ENCODE peak calls at places on chromosomes 6 and 20, in seven cellular contexts. U is mesenchymal stem cell, D is neuronal stem cell, B is IMR-90, X is mesendoderm, M is H1, Z is trophoblast cell. C is an unnamed sample.

GRCh38 chr6:101909376-101909775 is 515.9 kb downstream of the GRIK2 start:
- DNase-seq in X (no peak), D (no peak), Z (no peak), B (no peak), U (no peak), M (no peak), C (no peak)

GRCh38 chr20:63735859-63736718 is at the start of gene LIME1:
- DNase-seq in B (no peak), Z (no peak), X (no peak), D (no peak), M (peak; percentile 45), U (no peak), C (peak; percentile 33)

GRCh38 chr20:43388267-43389081 is 69.2 kb upstream of the SRSF6 start:
- DNase-seq in M (no peak), X (no peak), D (no peak), Z (peak; percentile 36), B (peak; percentile 44), U (no peak), C (no peak)

GRCh38 chr6:125512621-125513020 is 210.9 kb upstream of the HDDC2 start:
- DNase-seq in U (no peak), M (no peak), Z (peak; percentile 50), B (no peak), X (peak; percentile 61), D (no peak), C (peak; percentile 40)

GRCh38 chr6:54860739-54861138 is 14.2 kb downstream of the FAM83B start:
- DNase-seq in M (no peak), Z (no peak), X (no peak), D (no peak), U (peak; percentile 71), B (peak; percentile 72), C (no peak)

GRCh38 chr6:139754898-139755754 is 380.7 kb upstream of the CITED2 start:
- DNase-seq in D (no peak), B (no peak), Z (no peak), X (no peak), U (peak; percentile 61), M (no peak), C (no peak)

GRCh38 chr20:1888796-1889463 is 6.3 kb upstream of the SIRPA start:
- DNase-seq in X (peak; percentile 59), B (peak; percentile 41), M (no peak), U (peak; percentile 74), D (no peak), Z (peak; percentile 39), C (no peak)

GRCh38 chr20:59014680-59015389 is 4.4 kb upstream of the TUBB1 start:
- DNase-seq in B (no peak), X (no peak), D (no peak), M (peak; percentile 36), U (no peak), Z (no peak), C (no peak)

GRCh38 chr6:153328194-153328593 is 197.1 kb upstream of the RGS17 start:
- DNase-seq in Z (peak; percentile 26), M (no peak), B (no peak), D (no peak), U (no peak), X (no peak), C (no peak)

DNA sequence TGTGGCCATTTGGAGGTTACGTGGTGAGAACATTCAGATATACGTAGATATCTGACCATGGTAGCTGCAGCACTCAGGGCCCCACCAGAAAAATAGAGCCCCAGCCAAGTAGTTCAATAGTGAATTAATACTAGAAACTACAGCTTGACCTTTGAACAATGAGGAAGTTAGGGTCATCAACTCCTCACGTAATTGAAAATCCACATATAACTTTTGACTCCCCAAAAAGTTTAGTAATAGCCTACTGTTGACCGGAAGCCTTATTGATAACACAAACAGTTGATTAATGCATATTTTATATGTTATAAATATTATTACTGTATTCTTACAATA is 118.0 kb downstream of the SNX5 start:
- DNase-seq in Z (no peak), X (no peak), B (no peak), D (no peak), M (no peak), U (no peak), C (no peak)
- H3K18ac ChIP-seq in Z (no peak overlapping the region), X (no peak overlapping the region), B (peak overlapping the region; percentile 3), D (no peak overlapping the region), M (no peak overlapping the region), U (no peak overlapping the region), C (no peak overlapping the region)

GRCh38 chr6:136658711-136659110 is 108.5 kb upstream of the MAP7 start:
- DNase-seq in X (no peak), U (no peak), B (no peak), Z (no peak), M (no peak), D (no peak), C (no peak)

GRCh38 chr6:136660727-136661126 is 110.5 kb upstream of the MAP7 start:
- DNase-seq in D (no peak), U (no peak), M (no peak), B (no peak), Z (no peak), X (no peak), C (no peak)

GRCh38 chr6:136659991-136660499 is 109.8 kb upstream of the MAP7 start:
- DNase-seq in U (no peak), X (no peak), D (no peak), Z (no peak), B (no peak), M (no peak), C (no peak)

GRCh38 chr6:136666041-136666440 is 115.8 kb upstream of the MAP7 start:
- DNase-seq in D (no peak), Z (no peak), X (no peak), B (no peak), M (no peak), U (no peak), C (no peak)

GRCh38 chr6:136662347-136663237 is 112.4 kb upstream of the MAP7 start:
- DNase-seq in X (no peak), B (no peak), U (no peak), D (no peak), M (no peak), Z (no peak), C (no peak)
- H3K18ac ChIP-seq in X (no peak overlapping the region), B (no peak overlapping the region), U (no peak overlapping the region), D (no peak overlapping the region), M (no peak overlapping the region), Z (no peak overlapping the region), C (no peak overlapping the region)

GRCh38 chr6:30615958-30616810 is 859 bp downstream of the PPP1R10 start:
- DNase-seq in X (peak; percentile 81), B (no peak), U (peak; percentile 52), M (no peak), D (peak; percentile 31), Z (peak; percentile 56), C (peak; percentile 45)

GRCh38 chr6:30617565-30618269 is at the start of gene MRPS18B:
- DNase-seq in B (peak; percentile 98), Z (peak; percentile 99), M (peak; percentile 92), D (peak; percentile 98), X (peak; percentile 98), U (peak; percentile 99), C (peak; percentile 96)

GRCh38 chr6:30616811-30617564 is at the start of gene PPP1R10:
- DNase-seq in M (peak; percentile 99), Z (peak; percentile 100), X (peak; percentile 100), D (peak; percentile 100), U (peak; percentile 100), B (peak; percentile 100), C (peak; percentile 100)

GRCh38 chr6:30619561-30619960 is 1.9 kb downstream of the MRPS18B start:
- DNase-seq in U (no peak), D (no peak), Z (no peak), X (no peak), M (no peak), B (no peak), C (no peak)

GRCh38 chr6:30618270-30618787 is 689 bp downstream of the MRPS18B start:
- DNase-seq in Z (peak; percentile 21), U (no peak), D (no peak), X (no peak), B (no peak), M (no peak), C (no peak)
- H3K18ac ChIP-seq in Z (no peak overlapping the region), U (no peak overlapping the region), D (no peak overlapping the region), X (no peak overlapping the region), B (no peak overlapping the region), M (no peak overlapping the region), C (no peak overlapping the region)

GRCh38 chr6:158021814-158022748 is 40.4 kb downstream of the SYNJ2 start:
- DNase-seq in D (no peak), M (no peak), Z (no peak), U (no peak), B (no peak), X (no peak), C (no peak)

GRCh38 chr6:158020272-158020711 is 38.6 kb downstream of the SYNJ2 start:
- DNase-seq in X (no peak), M (no peak), D (no peak), B (no peak), U (no peak), Z (no peak), C (no peak)

GRCh38 chr6:158021376-158021775 is 39.7 kb downstream of the SYNJ2 start:
- DNase-seq in M (no peak), U (no peak), Z (no peak), D (no peak), B (no peak), X (no peak), C (no peak)

GRCh38 chr6:158019416-158019815 is 37.8 kb downstream of the SYNJ2 start:
- DNase-seq in Z (no peak), D (no peak), X (no peak), U (no peak), M (no peak), B (no peak), C (no peak)

DNA sequence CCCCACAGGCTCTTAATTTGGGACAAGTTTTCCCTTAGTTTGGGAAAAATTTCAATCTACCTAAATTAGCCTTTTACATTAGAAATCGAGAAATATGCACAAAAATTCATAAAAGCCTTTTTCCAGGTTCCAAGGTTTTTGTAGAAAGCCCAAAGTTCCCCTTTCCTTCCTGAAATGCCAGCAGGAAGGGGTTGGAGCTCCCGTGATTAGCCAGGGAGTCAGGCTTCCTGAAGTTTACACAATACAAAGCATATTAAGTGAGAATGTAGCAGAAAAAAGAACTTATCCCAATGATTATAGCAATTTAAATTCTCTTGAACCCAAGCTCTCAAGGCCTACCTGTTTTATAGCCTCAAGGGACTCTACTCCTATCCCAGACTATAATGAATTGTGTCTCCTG is 39.1 kb downstream of the SYNJ2 start:
- DNase-seq in U (no peak), B (no peak), D (no peak), X (no peak), M (no peak), Z (no peak), C (no peak)
- H3K18ac ChIP-seq in U (no peak overlapping the region), B (no peak overlapping the region), D (no peak overlapping the region), X (no peak overlapping the region), M (no peak overlapping the region), Z (no peak overlapping the region), C (no peak overlapping the region)

C was measured in H9.